ENCODE peak calls at places on chromosomes 16 and 17, in five cellular contexts. E is endodermal cell, L is adrenal gland, O is neural progenitor cell, R is heart left ventricle. N is an unnamed sample. For H3K4me1, the result is how much of the 10 kb centered on the place peaks cover.

GRCh38 chr17:1197379-1197778 is 17.6 kb upstream of the ABR start:
- DNase-seq in E (no peak), L (peak), O (no peak), R (no peak), N (no peak)

GRCh38 chr17:72618018-72618509 is 474.4 kb downstream of the SLC39A11 start:
- DNase-seq in E (peak), L (no peak), O (peak), R (no peak), N (no peak)

GRCh38 chr17:47731396-47731795 is 1.6 kb upstream of the TBX21 start:
- DNase-seq in E (no peak), L (no peak), O (no peak), R (no peak), N (no peak)

GRCh38 chr17:80431246-80432195 is 16.6 kb downstream of the ENDOV start:
- DNase-seq in E (no peak), L (no peak), O (no peak), R (peak), N (no peak)

GRCh38 chr16:53429221-53429943 is 4.9 kb upstream of the RBL2 start:
- DNase-seq in E (no peak), L (peak), O (no peak), R (no peak), N (peak)

GRCh38 chr17:65785109-65785508 is 223.7 kb upstream of the AXIN2 start:
- DNase-seq in E (no peak), L (no peak), O (no peak), R (no peak), N (no peak)

GRCh38 chr17:79836952-79837887 is 2.0 kb downstream of the CBX4 start:
- DNase-seq in E (peak), L (peak), O (peak), R (peak), N (peak)

GRCh38 chr16:46826618-46827017 is 4.4 kb downstream of the C16orf87 start:
- DNase-seq in E (no peak), L (no peak), O (no peak), R (no peak), N (no peak)

GRCh38 chr17:28086519-28086918 is 44.0 kb downstream of the NLK start:
- DNase-seq in E (no peak), L (no peak), O (no peak), R (no peak), N (no peak)

GRCh38 chr17:42361781-42362186 is 26.5 kb downstream of the STAT3 start:
- DNase-seq in E (peak), L (peak), O (no peak), R (no peak), N (no peak)

GRCh38 chr17:39730095-39730921 is at the start of gene MIEN1:
- DNase-seq in E (peak), L (peak), O (peak), R (peak), N (peak)

GRCh38 chr17:81553616-81554181 is 1.5 kb upstream of the FAAP100 start:
- DNase-seq in E (no peak), L (peak), O (no peak), R (peak), N (no peak)

GRCh38 chr17:61403846-61404701 is 4.4 kb downstream of the TBX2 start:
- DNase-seq in E (peak), L (no peak), O (peak), R (no peak), N (no peak)

GRCh38 chr16:7083086-7083485 is 249.6 kb upstream of the RBFOX1 start:
- DNase-seq in E (no peak), L (no peak), O (no peak), R (no peak), N (no peak)

GRCh38 chr16:7090628-7091115 is 242.0 kb upstream of the RBFOX1 start:
- DNase-seq in E (peak), L (no peak), O (peak), R (no peak), N (no peak)

GRCh38 chr16:7085776-7086175 is 246.9 kb upstream of the RBFOX1 start:
- DNase-seq in E (no peak), L (no peak), O (no peak), R (no peak), N (no peak)

GRCh38 chr16:7086842-7087616 is 245.6 kb upstream of the RBFOX1 start:
- DNase-seq in E (peak), L (peak), O (peak), R (peak), N (peak)
- TF ChIP-seq CTCF in E (peak), L (peak), O (peak), R (peak), N (peak)

GRCh38 chr17:78679495-78680395 is 102.3 kb downstream of the CYTH1 start:
- DNase-seq in E (no peak), L (no peak), O (no peak), R (no peak), N (no peak)

GRCh38 chr17:78678711-78679110 is 101.5 kb upstream of the DNAH17 start:
- DNase-seq in E (no peak), L (no peak), O (no peak), R (no peak), N (no peak)

GRCh38 chr17:78677303-78678219 is 100.4 kb upstream of the DNAH17 start:
- DNase-seq in E (no peak), L (peak), O (no peak), R (no peak), N (no peak)

GRCh38 chr17:78676415-78677302 is 99.5 kb upstream of the DNAH17 start:
- DNase-seq in E (no peak), L (no peak), O (no peak), R (no peak), N (no peak)

GRCh38 chr17:78678220-78678554 is 101.0 kb upstream of the DNAH17 start:
- DNase-seq in E (no peak), L (no peak), O (no peak), R (no peak), N (no peak)
- H3K4me1 ChIP-seq in E (under half), L (under half), O (under half), R (under half), N (under half)

DNA sequence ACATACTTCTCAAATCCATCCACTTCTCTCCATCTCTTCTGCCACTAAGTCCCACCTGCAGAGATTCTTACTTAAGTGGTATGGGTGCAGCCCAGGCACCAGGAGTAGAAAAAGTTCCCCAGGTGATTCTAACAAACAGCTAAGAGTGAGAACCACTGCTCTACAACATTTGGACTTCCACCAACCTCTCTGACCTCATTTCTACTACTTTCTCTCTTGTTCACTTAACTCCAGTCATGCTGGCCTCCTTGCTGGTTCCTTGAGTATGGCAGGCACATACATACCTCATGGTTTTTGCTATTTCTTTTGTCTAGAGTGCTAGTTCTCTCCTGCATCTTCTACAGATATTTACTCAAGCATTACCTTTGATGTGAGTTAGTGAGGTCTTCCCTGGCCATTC is 17.9 kb downstream of the SPOP start:
- DNase-seq in E (no peak), L (no peak), O (no peak), R (no peak), N (no peak)
- TF ChIP-seq CTCF in E (no peak), L (no peak), O (no peak), R (no peak), N (no peak)

GRCh38 chr16:17321824-17322223 is 148.9 kb downstream of the XYLT1 start:
- DNase-seq in E (no peak), L (no peak), O (no peak), R (no peak), N (no peak)

GRCh38 chr16:17316005-17316404 is 154.8 kb downstream of the XYLT1 start:
- DNase-seq in E (no peak), L (no peak), O (no peak), R (no peak), N (no peak)

GRCh38 chr16:17318200-17318599 is 152.6 kb downstream of the XYLT1 start:
- DNase-seq in E (peak), L (peak), O (no peak), R (no peak), N (peak)

GRCh38 chr16:17325744-17326143 is 145.0 kb downstream of the XYLT1 start:
- DNase-seq in E (no peak), L (no peak), O (no peak), R (no peak), N (no peak)

DNA sequence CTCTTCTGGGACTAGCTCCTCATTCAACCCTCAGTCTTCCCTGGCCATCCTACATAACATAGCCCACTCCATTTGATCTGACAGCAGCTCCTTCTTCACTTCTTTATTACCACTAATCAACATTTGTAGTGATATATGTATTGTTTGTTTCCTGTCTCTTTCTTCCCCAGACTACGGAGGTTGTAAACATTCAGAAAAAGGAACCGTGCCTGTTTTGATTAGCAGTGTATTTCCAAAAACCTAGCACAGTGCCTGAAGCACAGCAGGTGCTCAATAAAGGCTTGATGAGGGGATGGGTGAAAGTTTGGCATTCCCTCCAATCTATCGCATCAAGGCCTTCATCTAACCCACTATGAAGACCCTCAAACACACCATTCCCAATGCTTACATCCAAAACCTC is 150.8 kb downstream of the XYLT1 start:
- DNase-seq in E (no peak), L (no peak), O (no peak), R (no peak), N (no peak)
- H3K4me1 ChIP-seq in E (under half), L (under half), O (under half), R (under half), N (under half)

DNA sequence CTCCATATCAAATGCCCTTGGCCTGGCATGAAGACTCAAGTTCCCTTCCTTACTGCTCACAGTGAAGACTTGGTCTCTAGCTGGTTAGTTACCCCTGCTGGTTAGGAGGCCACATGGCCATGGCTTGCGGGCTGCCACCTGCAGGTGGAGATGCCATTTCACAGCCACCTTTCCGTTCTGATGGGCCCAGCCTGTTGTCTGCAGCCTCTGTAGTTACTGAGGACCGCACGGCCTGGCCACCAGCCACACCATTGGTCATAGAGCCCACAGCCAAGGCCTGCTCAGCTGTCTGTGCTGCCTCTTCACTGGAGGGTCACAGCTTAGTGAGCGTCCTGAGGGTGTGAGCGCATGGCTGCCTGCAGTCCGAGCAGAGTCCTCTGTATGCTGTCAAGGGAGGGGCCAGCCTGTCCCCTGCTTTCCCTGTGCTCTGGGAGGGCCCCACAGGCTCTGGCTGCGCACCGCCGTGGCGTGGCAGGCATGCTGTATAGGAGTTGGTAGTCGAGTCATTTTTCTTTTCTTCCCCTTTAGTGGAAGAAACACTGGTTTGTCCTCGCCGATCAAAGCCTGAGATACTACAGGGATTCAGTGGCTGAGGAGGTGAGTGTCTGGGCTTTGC is 59.2 kb downstream of the PLD6 start:
- DNase-seq in E (peak), L (no peak), O (peak), R (no peak), N (no peak)
- TF ChIP-seq CTCF in E (peak), L (no peak), O (peak), R (peak), N (no peak)

DNA sequence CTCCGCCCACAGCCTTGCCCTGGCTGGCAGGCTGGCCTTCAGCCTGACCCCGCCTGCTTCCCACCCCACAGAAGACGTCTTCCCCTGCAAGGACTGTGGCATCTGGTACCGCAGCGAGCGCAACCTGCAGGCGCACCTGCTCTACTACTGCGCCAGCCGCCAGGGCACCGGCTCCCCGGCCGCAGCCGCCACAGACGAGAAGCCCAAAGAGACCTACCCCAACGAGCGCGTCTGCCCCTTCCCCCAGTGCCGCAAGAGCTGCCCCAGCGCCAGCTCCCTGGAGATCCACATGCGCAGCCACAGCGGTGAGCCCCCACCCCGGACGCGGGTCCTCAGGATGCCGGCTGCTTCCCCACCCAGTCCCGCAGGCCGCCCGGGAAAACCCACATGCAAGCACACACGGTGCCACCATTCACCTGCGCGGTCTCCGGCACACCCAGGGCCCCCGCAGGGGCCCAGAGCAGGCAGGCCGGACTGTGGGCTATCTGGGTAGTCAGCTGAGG is 38.2 kb upstream of the ZC3H18 start:
- DNase-seq in E (no peak), L (no peak), O (no peak), R (peak), N (no peak)
- H3K4me1 ChIP-seq in E (under half), L (under half), O (under half), R (under half), N (under half)

GRCh38 chr17:59830846-59831486 is 61.8 kb downstream of the TUBD1 start:
- DNase-seq in E (peak), L (no peak), O (no peak), R (no peak), N (no peak)
- TF ChIP-seq CTCF in E (no peak), L (no peak), O (no peak), R (no peak), N (no peak)

GRCh38 chr17:77346765-77347164 is 206.0 kb downstream of the SEC14L1 start:
- DNase-seq in E (no peak), L (no peak), O (no peak), R (no peak), N (no peak)
- H3K4me1 ChIP-seq in E (under half), L (under half), O (under half), R (under half), N (under half)

GRCh38 chr17:9230346-9230745 is 209.0 kb downstream of the NTN1 start:
- DNase-seq in E (no peak), L (no peak), O (no peak), R (no peak), N (no peak)
- TF ChIP-seq CTCF in E (no peak), L (no peak), O (no peak), R (no peak), N (no peak)

GRCh38 chr16:86353934-86354333 is 156.4 kb upstream of the FOXF1 start:
- DNase-seq in E (no peak), L (no peak), O (no peak), R (no peak), N (no peak)
- H3K4me1 ChIP-seq in E (under half), L (under half), O (under half), R (under half), N (under half)

N was measured in thyroid gland.